ENCODE peak calls at places on chromosomes 4 and X, in five cellular contexts. N, L, E, M and F are unnamed samples.

GRCh38 chr4:153471691-153472080 is 5.5 kb downstream of the TMEM131L start:
- DNase-seq in N (no peak), L (no peak), E (no peak), M (no peak), F (no peak)

GRCh38 chr4:150150545-150151156 is 72.4 kb downstream of the DCLK2 start:
- DNase-seq in N (no peak), L (no peak), E (peak), M (no peak), F (no peak)

GRCh38 chrX:105328773-105329172 is 108.3 kb upstream of the TEX13A start:
- DNase-seq in N (no peak), L (no peak), E (no peak), M (no peak), F (no peak)

GRCh38 chr4:181478675-181479074 is 764.5 kb upstream of the TENM3 start:
- DNase-seq in N (no peak), L (no peak), E (no peak), M (no peak), F (no peak)

GRCh38 chrX:14095702-14096101 is 66.0 kb upstream of the GEMIN8 start:
- DNase-seq in N (peak), L (peak), E (peak), M (peak), F (peak)

GRCh38 chrX:650274-650673 is 19.7 kb downstream of the SHOX start:
- DNase-seq in N (no peak), L (no peak), E (peak), M (no peak), F (no peak)

GRCh38 chr4:153521995-153522799 is 56.0 kb downstream of the TMEM131L start:
- DNase-seq in N (peak), L (no peak), E (no peak), M (peak), F (no peak)

GRCh38 chr4:111641813-111642579 is 503.3 kb upstream of the FAM241A start:
- DNase-seq in N (peak), L (peak), E (peak), M (no peak), F (no peak)

GRCh38 chrX:12011075-12011474 is 127.2 kb upstream of the FRMPD4 start:
- DNase-seq in N (no peak), L (peak), E (no peak), M (no peak), F (no peak)

GRCh38 chr4:149549911-149550310 is 265.7 kb downstream of the IQCM start:
- DNase-seq in N (peak), L (no peak), E (peak), M (no peak), F (no peak)

GRCh38 chrX:114071412-114071811 is 512.5 kb upstream of the HTR2C start:
- DNase-seq in N (no peak), L (no peak), E (no peak), M (no peak), F (no peak)

GRCh38 chr4:108774809-108775530 is 12.1 kb upstream of the ETNPPL start:
- DNase-seq in N (no peak), L (no peak), E (peak), M (no peak), F (no peak)

GRCh38 chrX:45824471-45824870 is 623.8 kb upstream of the DIPK2B start:
- DNase-seq in N (peak), L (peak), E (peak), M (peak), F (peak)

GRCh38 chr4:133320576-133321170 is 171.6 kb downstream of the PCDH10 start:
- DNase-seq in N (no peak), L (peak), E (peak), M (no peak), F (no peak)